ENCODE peak calls at places on chromosomes 13 and 19, in five cellular contexts. R is endothelial cell; X is stimulated activated CD4-positive, alpha-beta T cell treated with anti-CD3 and anti-CD28 coated beads, Interleukin-12 subunit alpha, Interleukin-12 subunit beta, amount 100 ng/mL, for 4 hours; W is fibroblast of villous mesenchyme; I is NCI-H1436 treated with DMSO at 0.1 percent for 48 hours. Y is an unnamed sample.

GRCh38 chr13:44540761-44541434 is 35.2 kb downstream of the TSC22D1 start:
- DNase-seq in I (no peak), W (no peak), X (no peak), R (no peak), Y (no peak)

GRCh38 chr19:46823049-46823448 is 27.6 kb downstream of the AP2S1 start:
- DNase-seq in X (no peak), W (peak), R (no peak), I (no peak), Y (no peak)

GRCh38 chr13:92682832-92683517 is 543.6 kb upstream of the GPC6 start:
- DNase-seq in X (no peak), R (no peak), I (no peak), W (no peak), Y (no peak)

GRCh38 chr13:102879793-102880499 is 34.1 kb downstream of the ERCC5 start:
- DNase-seq in X (no peak), R (no peak), W (no peak), I (no peak), Y (no peak)

GRCh38 chr19:384801-385169 is 24.2 kb downstream of the C2CD4C start:
- DNase-seq in I (no peak), X (no peak), R (no peak), W (no peak), Y (no peak)

GRCh38 chr19:36128392-36128736 is 11.5 kb upstream of the CAPNS1 start:
- DNase-seq in I (no peak), X (no peak), R (no peak), W (no peak), Y (no peak)

GRCh38 chr19:35045667-35046300 is 4.3 kb downstream of the HPN start:
- DNase-seq in X (no peak), I (no peak), W (no peak), R (peak), Y (no peak)

GRCh38 chr13:39777527-39778061 is 122.1 kb downstream of the COG6 start:
- DNase-seq in X (peak), R (no peak), W (peak), I (no peak), Y (no peak)

GRCh38 chr13:99926014-99926731 is 45.4 kb downstream of the ZIC5 start:
- DNase-seq in R (no peak), I (no peak), X (no peak), W (peak), Y (peak)

GRCh38 chr19:8052464-8052859 is at the start of gene CCL25:
- DNase-seq in X (no peak), R (no peak), W (no peak), I (no peak), Y (no peak)

GRCh38 chr19:45164577-45165335 is 4.0 kb upstream of the NKPD1 start:
- DNase-seq in W (peak), X (peak), I (no peak), R (no peak), Y (peak)

GRCh38 chr19:1880611-1881392 is 4.5 kb downstream of the ABHD17A start:
- DNase-seq in W (no peak), R (no peak), I (no peak), X (no peak), Y (peak)

GRCh38 chr13:41654800-41655199 is 197.4 kb downstream of the RGCC start:
- DNase-seq in R (no peak), X (no peak), W (no peak), I (no peak), Y (no peak)

Y was measured in mucosa of descending colon.